ENCODE peak calls at places on chromosomes 13 and 19, in seven cellular contexts. K, E, Y, L, Q, H and O are unnamed samples. For H3K9me3 and H3K36me3, the result is how much of the 10 kb centered on the place peaks cover.

GRCh38 chr13:26821766-26822165 is 61.2 kb upstream of the GPR12 start:
- DNase-seq in L (no peak), E (no peak), K (no peak), H (no peak), Y (no peak), Q (no peak), O (no peak)

GRCh38 chr13:89497658-89498057 is 1826.5 kb downstream of the SLITRK5 start:
- DNase-seq in L (no peak), K (no peak), E (no peak), H (no peak), Y (no peak), Q (no peak), O (no peak)

GRCh38 chr19:17334414-17335409 is at the start of gene ANO8:
- DNase-seq in L (peak), Q (peak), E (peak), H (peak), Y (peak), K (peak), O (peak)

GRCh38 chr19:30336290-30336689 is 35.9 kb upstream of the ZNF536 start:
- DNase-seq in H (no peak), Y (no peak), L (no peak), Q (no peak), E (no peak), K (no peak), O (no peak)

GRCh38 chr13:25727250-25727649 is 324.6 kb downstream of the SHISA2 start:
- DNase-seq in Y (peak), Q (no peak), K (no peak), E (no peak), L (no peak), H (peak), O (no peak)

GRCh38 chr13:33154911-33155310 is 130.6 kb downstream of the STARD13 start:
- DNase-seq in Y (no peak), L (no peak), E (no peak), K (no peak), Q (no peak), H (no peak), O (no peak)

GRCh38 chr13:37709318-37709717 is 110.8 kb upstream of the POSTN start:
- DNase-seq in L (no peak), Q (no peak), K (no peak), Y (no peak), E (no peak), H (no peak), O (no peak)

GRCh38 chr19:13623686-13624405 is 117.6 kb upstream of the CACNA1A start:
- DNase-seq in Q (no peak), K (no peak), E (no peak), Y (no peak), H (no peak), L (peak), O (no peak)

GRCh38 chr13:49210669-49211068 is 9.5 kb upstream of the MLNR start:
- DNase-seq in Y (no peak), L (no peak), Q (no peak), E (no peak), H (no peak), K (no peak), O (no peak)

GRCh38 chr19:55666343-55667005 is 8.6 kb upstream of the EPN1 start:
- DNase-seq in K (no peak), Y (no peak), L (no peak), H (no peak), E (no peak), Q (no peak), O (no peak)

GRCh38 chr13:112366907-112367646 is 9.1 kb upstream of the SPACA7 start:
- DNase-seq in L (no peak), K (no peak), Q (no peak), H (no peak), E (no peak), Y (no peak), O (peak)

GRCh38 chr13:112358156-112358555 is 18.0 kb upstream of the SPACA7 start:
- DNase-seq in H (no peak), Q (no peak), E (no peak), K (no peak), L (no peak), Y (no peak), O (no peak)

GRCh38 chr13:112368883-112369282 is 7.3 kb upstream of the SPACA7 start:
- DNase-seq in Y (no peak), K (no peak), Q (no peak), H (no peak), E (no peak), L (no peak), O (no peak)

GRCh38 chr13:112363867-112364528 is 12.2 kb upstream of the SPACA7 start:
- DNase-seq in E (no peak), K (no peak), Y (no peak), L (no peak), H (no peak), Q (no peak), O (peak)
- H3K9me3 ChIP-seq in E (under half), K (under half), Y (under half), L (half or more), H (under half), Q (under half), O (under half)

GRCh38 chr19:44142014-44142523 is 715 bp downstream of the ZNF234 start:
- DNase-seq in L (no peak), H (peak), E (no peak), Q (no peak), Y (peak), K (peak), O (no peak)
- H3K27ac ChIP-seq in L (peak), H (no peak), E (no peak), Q (no peak), Y (peak), K (peak), O (no peak)

DNA sequence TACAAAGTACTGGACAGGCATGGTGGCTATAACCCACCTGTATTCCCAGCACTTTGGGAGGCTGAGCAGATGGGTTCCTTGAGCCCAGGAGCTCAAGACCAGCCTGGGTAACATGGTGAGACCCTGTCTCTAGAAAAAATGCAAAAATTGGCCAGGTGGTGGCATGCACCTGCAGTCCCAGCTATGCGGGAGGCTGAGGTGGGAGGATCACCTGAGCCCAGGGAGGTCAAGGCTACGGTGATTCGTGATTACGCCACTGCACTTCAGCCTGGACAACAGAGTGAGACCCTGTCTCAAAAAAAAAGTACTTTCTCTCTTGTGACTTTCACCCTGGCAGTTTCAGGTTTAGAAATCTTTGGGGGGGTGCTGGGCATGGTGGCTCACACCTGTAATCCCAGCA is 11.2 kb upstream of the RAB8A start:
- DNase-seq in K (no peak), E (no peak), H (no peak), L (no peak), Q (no peak), Y (no peak), O (no peak)
- H3K36me3 ChIP-seq in K (under half), E (half or more), H (under half), L (under half), Q (half or more), Y (under half), O (half or more)

GRCh38 chr19:22428299-22428913 is 6.3 kb upstream of the ZNF98 start:
- DNase-seq in E (no peak), L (no peak), H (no peak), K (no peak), Q (no peak), Y (peak), O (no peak)
- H3K9me3 ChIP-seq in E (under half), L (half or more), H (under half), K (under half), Q (under half), Y (under half), O (under half)

DNA sequence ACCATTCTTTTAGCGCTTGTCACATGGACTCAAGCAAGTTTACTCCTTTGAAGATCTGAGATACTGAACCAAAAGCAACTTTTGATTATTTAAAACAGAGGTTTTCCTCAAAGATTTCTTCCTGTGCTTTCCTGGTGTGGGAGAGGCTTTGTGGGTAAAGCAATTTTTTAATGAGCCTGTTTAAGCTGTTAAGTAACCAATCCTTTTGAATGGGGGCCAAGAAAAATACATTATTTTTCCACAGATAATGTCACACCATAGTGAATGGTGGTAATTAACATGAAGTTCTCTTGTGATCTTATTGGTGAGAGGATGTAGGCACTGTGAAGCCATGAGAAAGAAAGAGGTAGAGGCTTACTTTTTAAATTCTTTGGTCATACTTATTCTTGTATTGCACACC is 55.8 kb upstream of the OBI1 start:
- DNase-seq in H (no peak), Q (no peak), Y (no peak), E (no peak), K (no peak), L (no peak), O (no peak)
- H3K27ac ChIP-seq in H (no peak), Q (no peak), Y (no peak), E (no peak), K (no peak), L (no peak), O (no peak)

GRCh38 chr19:51751655-51752054 is at the start of gene FPR1:
- DNase-seq in Q (peak), K (no peak), Y (no peak), L (no peak), E (no peak), H (no peak), O (no peak)

GRCh38 chr19:51749979-51750378 is 1.7 kb downstream of the FPR1 start:
- DNase-seq in H (no peak), E (no peak), K (no peak), Y (no peak), Q (no peak), L (no peak), O (no peak)

GRCh38 chr19:51750381-51751124 is 1.1 kb downstream of the FPR1 start:
- DNase-seq in Q (no peak), E (no peak), H (no peak), L (no peak), Y (no peak), K (no peak), O (no peak)

GRCh38 chr19:51754770-51755169 is 3.1 kb upstream of the FPR1 start:
- DNase-seq in K (no peak), Y (no peak), Q (no peak), E (no peak), H (no peak), L (no peak), O (no peak)

GRCh38 chr19:51754106-51754505 is 2.4 kb upstream of the FPR1 start:
- DNase-seq in Q (no peak), L (no peak), E (no peak), K (no peak), H (no peak), Y (no peak), O (no peak)
- H3K36me3 ChIP-seq in Q (under half), L (under half), E (under half), K (under half), H (under half), Y (under half), O (under half)

GRCh38 chr19:57779220-57779845 is 9.9 kb downstream of the ZNF586 start:
- DNase-seq in L (no peak), H (no peak), E (no peak), K (peak), Q (no peak), Y (no peak), O (no peak)
- H3K9me3 ChIP-seq in L (half or more), H (under half), E (under half), K (under half), Q (under half), Y (under half), O (under half)

GRCh38 chr19:46409146-46409545 is 4.2 kb downstream of the CCDC8 start:
- DNase-seq in Q (no peak), Y (no peak), E (no peak), K (no peak), L (no peak), H (peak), O (no peak)
- H3K27ac ChIP-seq in Q (no peak), Y (peak), E (no peak), K (no peak), L (peak), H (peak), O (no peak)